ENCODE peak calls at places on chromosomes 6 and 20, in four cellular contexts. H is activated CD4-positive, alpha-beta T cell treated with anti-CD3 and anti-CD28 coated beads, Interleukin-2, amount 50 U/mL, for 1 hour; K is midbrain; Q is nucleus accumbens. J is an unnamed sample.

GRCh38 chr20:36491901-36492617 is 49.3 kb upstream of the MYL9 start:
- DNase-seq in K (no peak), Q (no peak), H (peak; percentile 46), J (peak; percentile 60)

GRCh38 chr6:124795879-124796838 is 166.1 kb upstream of the RNF217 start:
- DNase-seq in H (no peak), K (peak; percentile 69), Q (no peak), J (no peak)

GRCh38 chr6:136657629-136658028 is 107.4 kb upstream of the MAP7 start:
- DNase-seq in K (no peak), Q (no peak), H (no peak), J (no peak)

GRCh38 chr6:168150551-168151444 is 71.8 kb upstream of the FRMD1 start:
- DNase-seq in K (peak; percentile 1), Q (no peak), H (no peak), J (no peak)

GRCh38 chr6:81690073-81690472 is 62.4 kb downstream of the TENT5A start:
- DNase-seq in Q (no peak), K (no peak), H (no peak), J (no peak)

GRCh38 chr6:110357696-110358535 is at the start of gene METTL24:
- DNase-seq in K (no peak), Q (no peak), H (no peak), J (no peak)

GRCh38 chr6:1348675-1349074 is 36.8 kb downstream of the FOXQ1 start:
- DNase-seq in K (no peak), Q (no peak), H (no peak), J (no peak)

GRCh38 chr6:26243742-26244141 is 121.3 kb upstream of the BTN3A2 start:
- DNase-seq in Q (no peak), K (no peak), H (no peak), J (no peak)

GRCh38 chr6:124298682-124299081 is 495.0 kb downstream of the NKAIN2 start:
- DNase-seq in H (no peak), K (no peak), Q (no peak), J (no peak)

GRCh38 chr6:151143337-151143736 is 96.4 kb upstream of the AKAP12 start:
- DNase-seq in H (no peak), K (no peak), Q (no peak), J (no peak)

GRCh38 chr6:151763303-151763702 is 44.2 kb upstream of the ESR1 start:
- DNase-seq in Q (no peak), H (no peak), K (no peak), J (no peak)

GRCh38 chr6:4743026-4743425 is 33.2 kb upstream of the CDYL start:
- DNase-seq in H (no peak), K (no peak), Q (no peak), J (no peak)

GRCh38 chr6:111599259-111599658 is 6.4 kb downstream of the TRAF3IP2 start:
- DNase-seq in H (no peak), K (no peak), Q (no peak), J (no peak)

GRCh38 chr6:2231438-2231837 is 14.0 kb downstream of the GMDS start:
- DNase-seq in H (no peak), K (no peak), Q (no peak), J (no peak)

GRCh38 chr6:129637340-129638054 is 72.5 kb downstream of the ARHGAP18 start:
- DNase-seq in H (no peak), K (no peak), Q (no peak), J (no peak)

GRCh38 chr20:63735859-63736718 is at the start of gene LIME1:
- DNase-seq in K (no peak), Q (no peak), H (peak; percentile 79), J (peak; percentile 88)

GRCh38 chr20:43389839-43390626 is 67.7 kb upstream of the SRSF6 start:
- DNase-seq in H (no peak), K (no peak), Q (no peak), J (no peak)

GRCh38 chr6:20661721-20662120 is 127.5 kb downstream of the CDKAL1 start:
- DNase-seq in K (peak; percentile 20), H (no peak), Q (no peak), J (no peak)

GRCh38 chr6:122289721-122290501 is 109.5 kb upstream of the HSF2 start:
- DNase-seq in Q (no peak), H (no peak), K (peak; percentile 52), J (no peak)

GRCh38 chr20:42688576-42688975 is 501.1 kb downstream of the PTPRT start:
- DNase-seq in Q (no peak), K (no peak), H (no peak), J (no peak)

GRCh38 chr20:57093766-57094165 is 172.7 kb downstream of the BMP7 start:
- DNase-seq in K (no peak), Q (no peak), H (no peak), J (no peak)

GRCh38 chr6:113858605-113859348 is 1.6 kb downstream of the MARCKS start:
- DNase-seq in H (peak; percentile 53), K (peak; percentile 92), Q (peak; percentile 60), J (peak; percentile 66)

GRCh38 chr20:52411611-52412010 is 220.0 kb upstream of the ZFP64 start:
- DNase-seq in Q (no peak), K (no peak), H (no peak), J (no peak)

GRCh38 chr6:46234700-46235099 is 63.9 kb upstream of the ENPP5 start:
- DNase-seq in Q (no peak), K (no peak), H (no peak), J (no peak)

GRCh38 chr6:95819461-95819860 is 196.3 kb upstream of the FUT9 start:
- DNase-seq in Q (no peak), K (no peak), H (no peak), J (no peak)

GRCh38 chr6:5082487-5083306 is 2.4 kb upstream of the PPP1R3G start:
- DNase-seq in K (no peak), H (no peak), Q (no peak), J (no peak)

GRCh38 chr20:46226602-46227001 is 81.7 kb downstream of the CDH22 start:
- DNase-seq in H (no peak), Q (no peak), K (no peak), J (no peak)

GRCh38 chr20:9514461-9515210 is at the start of gene LAMP5:
- DNase-seq in K (peak; percentile 18), H (no peak), Q (no peak), J (no peak)

GRCh38 chr6:56440551-56440981 is 193.2 kb upstream of the COL21A1 start:
- DNase-seq in H (no peak), Q (no peak), K (no peak), J (no peak)

GRCh38 chr6:26472549-26473245 is 14.9 kb downstream of the BTN2A1 start:
- DNase-seq in K (no peak), Q (no peak), H (no peak), J (peak; percentile 9)

GRCh38 chr20:34390769-34391447 is 27.8 kb downstream of the ITCH start:
- DNase-seq in Q (no peak), K (no peak), H (peak; percentile 12), J (no peak)

GRCh38 chr6:31888281-31889258 is 8.9 kb downstream of the EHMT2 start:
- DNase-seq in Q (no peak), H (peak; percentile 58), K (no peak), J (peak; percentile 35)

GRCh38 chr20:57266251-57267157 is at the start of gene BMP7:
- DNase-seq in H (no peak), Q (peak; percentile 62), K (peak; percentile 48), J (no peak)

GRCh38 chr6:4788953-4789584 is 12.9 kb downstream of the CDYL start:
- DNase-seq in H (no peak), K (no peak), Q (no peak), J (no peak)

GRCh38 chr20:37610203-37610798 is 82.6 kb upstream of the BLCAP start:
- DNase-seq in Q (no peak), K (no peak), H (no peak), J (no peak)

GRCh38 chr6:83403191-83403590 is 27.7 kb downstream of the ME1 start:
- DNase-seq in H (no peak), K (no peak), Q (no peak), J (no peak)

GRCh38 chr20:38874460-38875169 is 51.6 kb upstream of the FAM83D start:
- DNase-seq in K (no peak), H (no peak), Q (no peak), J (peak; percentile 43)

J was measured in central memory CD4-positive, alpha-beta T cell.